ENCODE peak calls at places on chromosomes 6 and 20, in four cellular contexts. B is NCI-H460; Y is OCI-LY7; T is activated T-cell treated with anti-CD3 and anti-CD28 coated beads, Interleukin-2, amount 50 U/mL, for 72 hours. E is an unnamed sample.
A peak's percentile ranks its signal among the peaks of the same experiment; 100 is the strongest.

GRCh38 chr20:23340524-23340923 is 10.1 kb upstream of the NXT1 start:
- DNase-seq in B (peak; percentile 76), Y (peak; percentile 58), T (peak; percentile 29), E (peak; percentile 87)

GRCh38 chr6:79869600-79870084 is 77.7 kb downstream of the ELOVL4 start:
- DNase-seq in B (peak; percentile 70), Y (peak; percentile 87), T (peak; percentile 88), E (peak; percentile 66)

GRCh38 chr20:43124261-43124660 is 65.4 kb downstream of the PTPRT start:
- DNase-seq in B (no peak), Y (no peak), T (no peak), E (no peak)

GRCh38 chr20:25274481-25274880 is 26.6 kb downstream of the PYGB start:
- DNase-seq in B (no peak), Y (no peak), T (no peak), E (no peak)

GRCh38 chr20:58457083-58457680 is 58.0 kb downstream of the APCDD1L start:
- DNase-seq in B (no peak), Y (no peak), T (no peak), E (no peak)

GRCh38 chr6:146912730-146913680 is 291.2 kb upstream of the STXBP5 start:
- DNase-seq in B (no peak), Y (no peak), T (no peak), E (no peak)

GRCh38 chr6:43972915-43973304 is 154.3 kb downstream of the MRPL14 start:
- DNase-seq in B (no peak), Y (no peak), T (no peak), E (peak; percentile 17)

GRCh38 chr20:51400051-51400926 is 142.2 kb downstream of the NFATC2 start:
- DNase-seq in B (no peak), Y (peak; percentile 81), T (peak; percentile 81), E (peak; percentile 67)

GRCh38 chr6:15447546-15448232 is 201.8 kb downstream of the JARID2 start:
- DNase-seq in B (no peak), Y (peak; percentile 48), T (no peak), E (no peak)

GRCh38 chr20:23440004-23440403 is 519 bp downstream of the CSTL1 start:
- DNase-seq in B (no peak), Y (no peak), T (no peak), E (no peak)

GRCh38 chr20:58246346-58246745 is 17.9 kb upstream of the ANKRD60 start:
- DNase-seq in B (peak; percentile 37), Y (no peak), T (no peak), E (no peak)

GRCh38 chr6:151141685-151142084 is 98.1 kb upstream of the AKAP12 start:
- DNase-seq in B (no peak), Y (no peak), T (no peak), E (peak; percentile 97)

GRCh38 chr20:19492116-19492515 is 265.9 kb upstream of the RIN2 start:
- DNase-seq in B (no peak), Y (no peak), T (no peak), E (no peak)

GRCh38 chr6:8082954-8083858 is 19.0 kb upstream of the BLOC1S5 start:
- DNase-seq in B (no peak), Y (no peak), T (no peak), E (peak; percentile 42)

GRCh38 chr6:163008626-163009025 is 280.9 kb downstream of the PACRG start:
- DNase-seq in B (no peak), Y (no peak), T (no peak), E (no peak)

GRCh38 chr6:25054469-25054868 is 118.7 kb upstream of the RIPOR2 start:
- DNase-seq in B (no peak), Y (no peak), T (no peak), E (peak; percentile 79)

GRCh38 chr20:2822073-2822472 is 5.9 kb downstream of the TMEM239 start:
- DNase-seq in B (no peak), Y (no peak), T (peak; percentile 25), E (no peak)

GRCh38 chr20:36573798-36574277 is 441 bp downstream of the TGIF2 start:
- DNase-seq in B (no peak), Y (peak; percentile 51), T (peak; percentile 43), E (peak; percentile 47)

GRCh38 chr6:137102851-137103492 is 58.2 kb upstream of the IL20RA start:
- DNase-seq in B (no peak), Y (peak; percentile 96), T (peak; percentile 58), E (no peak)

GRCh38 chr6:37057678-37058077 is 52.2 kb downstream of the FGD2 start:
- DNase-seq in B (no peak), Y (no peak), T (no peak), E (no peak)

E was measured in COLO829.